ENCODE peak calls at places on chromosomes 12 and 14, in five cellular contexts. J is kidney, C is IMR-90, Y is colonic mucosa, Z is HCT116. K is an unnamed sample.

GRCh38 chr12:84542289-84542688 is 370.3 kb downstream of the SLC6A15 start:
- DNase-seq in J (no peak), C (no peak), Y (no peak), Z (no peak), K (no peak)

GRCh38 chr12:128337456-128338160 is 70.6 kb downstream of the TMEM132C start:
- DNase-seq in J (no peak), C (no peak), Y (no peak), Z (no peak), K (peak; percentile 72)

GRCh38 chr12:52246720-52247621 is 13.9 kb downstream of the KRT7 start:
- DNase-seq in J (no peak), C (no peak), Y (peak; percentile 59), Z (peak; percentile 50), K (peak; percentile 78)

GRCh38 chr12:122834921-122835692 is at the start of gene HIP1R:
- DNase-seq in J (peak; percentile 83), C (no peak), Y (peak; percentile 74), Z (peak; percentile 16), K (peak; percentile 89)

GRCh38 chr12:131211279-131211938 is 257.7 kb downstream of the ADGRD1 start:
- DNase-seq in J (peak; percentile 33), C (no peak), Y (no peak), Z (no peak), K (peak; percentile 46)

GRCh38 chr14:71202881-71203280 is 295.6 kb downstream of the PCNX1 start:
- DNase-seq in J (no peak), C (peak; percentile 23), Y (no peak), Z (no peak), K (no peak)

GRCh38 chr12:41905703-41906297 is 238.9 kb downstream of the GXYLT1 start:
- DNase-seq in J (no peak), C (no peak), Y (no peak), Z (no peak), K (no peak)

GRCh38 chr12:124720687-124721500 is 142.8 kb downstream of the SCARB1 start:
- DNase-seq in J (peak; percentile 86), C (peak; percentile 60), Y (no peak), Z (no peak), K (no peak)

GRCh38 chr12:66288121-66288520 is 14.2 kb upstream of the HELB start:
- DNase-seq in J (no peak), C (no peak), Y (no peak), Z (no peak), K (no peak)

GRCh38 chr12:7834701-7835100 is 38.0 kb downstream of the SLC2A14 start:
- DNase-seq in J (no peak), C (no peak), Y (no peak), Z (no peak), K (peak; percentile 53)

GRCh38 chr12:115619889-115620288 is 657.6 kb downstream of the MED13L start:
- DNase-seq in J (no peak), C (no peak), Y (no peak), Z (no peak), K (peak; percentile 74)

GRCh38 chr12:25438638-25439037 is 114.4 kb downstream of the LMNTD1 start:
- DNase-seq in J (no peak), C (peak; percentile 63), Y (no peak), Z (no peak), K (no peak)

GRCh38 chr14:69850086-69850735 is 29.0 kb upstream of the SMOC1 start:
- DNase-seq in J (no peak), C (no peak), Y (no peak), Z (no peak), K (no peak)

GRCh38 chr12:128814411-128815261 is 9.1 kb downstream of the SLC15A4 start:
- DNase-seq in J (no peak), C (no peak), Y (no peak), Z (no peak), K (no peak)

GRCh38 chr12:57368349-57369095 is 62.3 kb downstream of the R3HDM2 start:
- DNase-seq in J (no peak), C (peak; percentile 4), Y (peak; percentile 51), Z (no peak), K (no peak)

GRCh38 chr14:30808576-30808975 is 65.8 kb upstream of the COCH start:
- DNase-seq in J (no peak), C (no peak), Y (no peak), Z (no peak), K (no peak)

GRCh38 chr14:65470404-65470880 is 57.9 kb downstream of the FUT8 start:
- DNase-seq in J (peak; percentile 54), C (no peak), Y (no peak), Z (no peak), K (peak; percentile 65)

GRCh38 chr14:48582938-48583337 is 907.5 kb upstream of the MDGA2 start:
- DNase-seq in J (no peak), C (no peak), Y (no peak), Z (no peak), K (no peak)

GRCh38 chr12:81610955-81611889 is 147.9 kb downstream of the PPFIA2 start:
- DNase-seq in J (peak; percentile 34), C (peak; percentile 1), Y (no peak), Z (no peak), K (peak; percentile 68)

GRCh38 chr14:91295851-91296796 is 51.6 kb upstream of the GPR68 start:
- DNase-seq in J (peak; percentile 45), C (no peak), Y (no peak), Z (no peak), K (no peak)

DNA sequence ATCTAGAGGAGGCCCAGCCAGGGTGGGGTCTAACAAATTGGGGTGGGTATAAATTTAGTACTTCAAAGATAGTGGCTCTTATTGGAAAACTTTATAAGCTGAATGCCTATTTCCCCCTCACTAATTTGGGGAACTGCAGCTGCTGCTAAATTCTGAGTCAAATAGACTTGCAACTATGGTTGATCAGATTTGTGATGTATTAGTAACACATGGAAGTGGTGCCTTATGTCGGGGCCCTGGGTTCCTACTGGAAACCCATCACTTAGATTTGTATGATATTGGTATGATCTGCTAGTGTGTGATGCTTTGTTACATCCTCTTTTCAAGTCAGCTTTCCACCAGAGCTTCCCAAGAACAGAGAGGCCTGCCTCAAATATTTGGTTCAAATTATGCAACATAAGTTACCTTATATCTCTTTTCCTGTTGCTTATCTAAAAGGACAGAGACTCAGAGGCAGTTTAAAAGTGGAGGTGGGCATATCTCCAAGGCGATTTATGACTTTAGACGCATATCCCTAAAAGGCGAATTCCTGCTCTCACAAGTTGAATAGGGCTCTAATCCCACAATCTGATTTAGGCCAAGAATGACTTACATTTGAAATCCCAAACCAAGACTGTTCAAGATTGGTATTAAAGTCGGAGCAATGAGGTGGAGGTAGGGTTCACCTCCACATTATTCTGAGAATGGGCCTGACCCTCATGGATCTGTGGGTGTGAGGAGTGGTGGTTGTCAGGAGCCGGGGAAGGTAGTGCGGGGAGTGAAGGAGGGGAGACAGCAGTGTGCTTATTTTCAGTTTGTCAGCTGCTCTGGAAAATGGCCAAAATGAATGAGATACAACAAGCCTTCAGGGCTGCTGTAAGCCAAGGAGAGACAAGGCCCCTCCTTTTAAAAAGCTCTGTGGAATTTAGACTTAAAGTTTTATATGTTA is 425.8 kb downstream of the RAD51B start:
- DNase-seq in J (no peak), C (peak; percentile 64), Y (peak; percentile 31), Z (no peak), K (no peak)
- H3K4me1 ChIP-seq in J (peaks cover 33% of the 10 kb centered on the region), C (peaks cover 21% of the 10 kb centered on the region), Y (peaks cover 22% of the 10 kb centered on the region), Z (peaks cover 64% of the 10 kb centered on the region), K (peaks cover 8% of the 10 kb centered on the region)

GRCh38 chr14:68510951-68511726 is 281.7 kb downstream of the ZFP36L1 start:
- DNase-seq in J (no peak), C (no peak), Y (no peak), Z (no peak), K (no peak)
- H3K9ac ChIP-seq in J (no peak overlapping the region), C (no peak overlapping the region), Y (no peak overlapping the region), Z (no peak overlapping the region), K (no peak overlapping the region)

GRCh38 chr14:52910597-52910996 is 40.3 kb downstream of the FERMT2 start:
- DNase-seq in J (no peak), C (no peak), Y (no peak), Z (no peak), K (no peak)

GRCh38 chr14:52907949-52908348 is 42.9 kb downstream of the FERMT2 start:
- DNase-seq in J (no peak), C (no peak), Y (no peak), Z (no peak), K (no peak)

GRCh38 chr14:52901357-52901980 is 49.4 kb downstream of the FERMT2 start:
- DNase-seq in J (no peak), C (no peak), Y (no peak), Z (no peak), K (no peak)

GRCh38 chr14:52902971-52903385 is 47.9 kb downstream of the FERMT2 start:
- DNase-seq in J (no peak), C (peak; percentile 57), Y (no peak), Z (no peak), K (no peak)

DNA sequence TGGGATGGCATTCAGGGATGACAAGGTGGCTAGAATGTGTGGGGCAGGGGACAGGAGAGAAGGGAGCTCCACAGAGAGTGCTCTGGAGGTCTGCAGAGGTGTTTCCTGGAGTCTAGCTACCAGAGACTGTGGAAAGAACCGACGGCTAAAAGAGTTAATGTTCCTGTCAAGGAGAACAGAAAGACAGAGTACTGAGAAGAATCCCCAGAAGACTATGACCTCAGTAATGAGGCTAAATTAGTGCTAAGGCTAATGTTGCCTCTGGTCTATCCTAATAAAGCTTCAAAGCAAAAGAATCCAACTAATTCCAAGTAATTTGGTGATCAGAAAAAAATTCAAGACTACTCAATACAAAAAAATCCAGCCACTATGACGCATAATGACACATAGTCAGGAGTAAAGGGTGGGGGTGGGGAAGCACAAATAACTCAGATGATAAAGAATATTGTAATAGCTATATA is 44.7 kb downstream of the FERMT2 start:
- DNase-seq in J (no peak), C (peak; percentile 93), Y (no peak), Z (peak; percentile 71), K (no peak)
- H3K4me1 ChIP-seq in J (peaks cover 20% of the 10 kb centered on the region), C (peaks cover 10% of the 10 kb centered on the region), Y (no peaks in the 10 kb centered on the region), Z (peaks cover 37% of the 10 kb centered on the region), K (no peaks in the 10 kb centered on the region)

GRCh38 chr12:117125769-117126168 is 26.6 kb upstream of the TESC start:
- DNase-seq in J (no peak), C (no peak), Y (no peak), Z (no peak), K (no peak)

GRCh38 chr12:117126335-117126734 is 27.1 kb upstream of the TESC start:
- DNase-seq in J (no peak), C (no peak), Y (no peak), Z (no peak), K (no peak)

GRCh38 chr12:117129391-117129790 is 30.2 kb upstream of the TESC start:
- DNase-seq in J (no peak), C (no peak), Y (no peak), Z (no peak), K (no peak)

GRCh38 chr12:117130806-117131205 is 31.6 kb upstream of the TESC start:
- DNase-seq in J (no peak), C (no peak), Y (no peak), Z (no peak), K (no peak)

DNA sequence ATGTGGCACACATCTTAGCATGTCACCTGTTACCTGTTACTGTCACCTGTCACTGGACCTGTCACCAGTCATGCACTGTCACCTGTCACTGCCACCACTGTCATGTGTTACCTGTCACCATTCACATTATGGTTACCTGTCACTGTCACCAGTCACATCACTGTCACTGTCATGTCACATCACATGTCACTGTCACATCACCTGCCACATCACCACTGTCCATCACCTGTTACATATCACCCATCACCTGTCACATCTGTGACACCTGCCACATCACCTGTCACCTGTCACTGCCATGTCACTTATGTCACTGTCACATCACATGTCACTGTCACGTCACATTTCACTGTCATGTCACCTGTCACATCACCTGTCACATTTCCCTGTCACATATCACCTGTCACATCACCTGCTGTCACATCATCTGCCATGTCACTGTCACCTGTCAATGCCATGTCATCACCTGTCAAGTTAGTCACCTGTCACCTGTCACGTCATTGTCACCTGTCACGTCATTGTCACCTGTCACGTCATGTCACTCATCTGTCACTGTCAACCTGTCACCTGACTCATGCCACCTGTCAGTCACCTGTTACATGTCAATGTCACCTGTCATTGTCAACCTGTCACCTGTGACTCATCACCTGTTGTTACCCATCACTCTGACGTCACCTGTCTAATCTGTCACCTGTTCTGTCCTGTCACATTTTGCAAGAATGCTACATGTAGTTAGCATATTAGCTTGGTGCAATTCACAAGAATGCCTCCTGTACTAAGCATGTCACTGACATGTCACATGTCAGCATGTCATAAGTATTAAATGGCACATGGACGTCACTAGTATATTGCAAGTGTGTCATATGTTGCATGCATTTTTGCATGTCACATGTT is 29.0 kb upstream of the TESC start:
- DNase-seq in J (no peak), C (no peak), Y (no peak), Z (no peak), K (no peak)
- H3K9ac ChIP-seq in J (no peak overlapping the region), C (no peak overlapping the region), Y (no peak overlapping the region), Z (no peak overlapping the region), K (no peak overlapping the region)

K was measured in endodermal cell.